ENCODE peak calls at places on chromosomes 13 and 19, in nine cellular contexts. One of them, this sample, is unnamed.

GRCh38 chr13:98014766-98015165 is 61.3 kb downstream of the IPO5 start:
- DNase-seq in bronchial epithelial cell: peak
- DNase-seq in left lung: no peak
- DNase-seq in stomach: no peak
- DNase-seq in fibroblast of the aortic adventitia: peak
- DNase-seq in IMR-90: peak
- DNase-seq in cardiac muscle cell: no peak
- DNase-seq in hepatocyte: no peak
- DNase-seq in fibroblast of mammary gland: peak
- DNase-seq in this sample: no peak

GRCh38 chr13:46909037-46909436 is 12.2 kb upstream of the HTR2A start:
- DNase-seq in IMR-90: no peak
- DNase-seq in bronchial epithelial cell: no peak
- DNase-seq in fibroblast of the aortic adventitia: peak
- DNase-seq in stomach: no peak
- DNase-seq in hepatocyte: no peak
- DNase-seq in cardiac muscle cell: no peak
- DNase-seq in fibroblast of mammary gland: no peak
- DNase-seq in left lung: no peak
- DNase-seq in this sample: no peak

GRCh38 chr13:113849546-113849945 is 14.3 kb downstream of the GAS6 start:
- DNase-seq in IMR-90: no peak
- DNase-seq in fibroblast of the aortic adventitia: no peak
- DNase-seq in hepatocyte: no peak
- DNase-seq in fibroblast of mammary gland: no peak
- DNase-seq in stomach: no peak
- DNase-seq in cardiac muscle cell: no peak
- DNase-seq in left lung: no peak
- DNase-seq in bronchial epithelial cell: peak
- DNase-seq in this sample: no peak

GRCh38 chr13:50714886-50715285 is 128.6 kb downstream of the DLEU7 start:
- DNase-seq in stomach: no peak
- DNase-seq in bronchial epithelial cell: no peak
- DNase-seq in hepatocyte: no peak
- DNase-seq in IMR-90: no peak
- DNase-seq in left lung: peak
- DNase-seq in fibroblast of the aortic adventitia: no peak
- DNase-seq in cardiac muscle cell: no peak
- DNase-seq in fibroblast of mammary gland: no peak
- DNase-seq in this sample: no peak

GRCh38 chr13:50617134-50617721 is 226.3 kb downstream of the DLEU7 start:
- DNase-seq in cardiac muscle cell: no peak
- DNase-seq in fibroblast of the aortic adventitia: peak
- DNase-seq in fibroblast of mammary gland: peak
- DNase-seq in bronchial epithelial cell: peak
- DNase-seq in left lung: no peak
- DNase-seq in stomach: no peak
- DNase-seq in hepatocyte: no peak
- DNase-seq in IMR-90: peak
- DNase-seq in this sample: peak

GRCh38 chr19:9995999-9996398 is 14.3 kb downstream of the COL5A3 start:
- DNase-seq in hepatocyte: no peak
- DNase-seq in left lung: no peak
- DNase-seq in fibroblast of the aortic adventitia: no peak
- DNase-seq in IMR-90: peak
- DNase-seq in fibroblast of mammary gland: no peak
- DNase-seq in bronchial epithelial cell: no peak
- DNase-seq in cardiac muscle cell: no peak
- DNase-seq in stomach: no peak
- DNase-seq in this sample: no peak

GRCh38 chr19:2627319-2627829 is 75.1 kb downstream of the GNG7 start:
- DNase-seq in bronchial epithelial cell: peak
- DNase-seq in left lung: peak
- DNase-seq in stomach: peak
- DNase-seq in fibroblast of mammary gland: peak
- DNase-seq in IMR-90: peak
- DNase-seq in fibroblast of the aortic adventitia: peak
- DNase-seq in hepatocyte: peak
- DNase-seq in cardiac muscle cell: no peak
- DNase-seq in this sample: peak

GRCh38 chr19:5118026-5118425 is 149.1 kb downstream of the KDM4B start:
- DNase-seq in hepatocyte: no peak
- DNase-seq in stomach: no peak
- DNase-seq in left lung: no peak
- DNase-seq in bronchial epithelial cell: no peak
- DNase-seq in fibroblast of mammary gland: no peak
- DNase-seq in fibroblast of the aortic adventitia: no peak
- DNase-seq in IMR-90: no peak
- DNase-seq in cardiac muscle cell: no peak
- DNase-seq in this sample: no peak

DNA sequence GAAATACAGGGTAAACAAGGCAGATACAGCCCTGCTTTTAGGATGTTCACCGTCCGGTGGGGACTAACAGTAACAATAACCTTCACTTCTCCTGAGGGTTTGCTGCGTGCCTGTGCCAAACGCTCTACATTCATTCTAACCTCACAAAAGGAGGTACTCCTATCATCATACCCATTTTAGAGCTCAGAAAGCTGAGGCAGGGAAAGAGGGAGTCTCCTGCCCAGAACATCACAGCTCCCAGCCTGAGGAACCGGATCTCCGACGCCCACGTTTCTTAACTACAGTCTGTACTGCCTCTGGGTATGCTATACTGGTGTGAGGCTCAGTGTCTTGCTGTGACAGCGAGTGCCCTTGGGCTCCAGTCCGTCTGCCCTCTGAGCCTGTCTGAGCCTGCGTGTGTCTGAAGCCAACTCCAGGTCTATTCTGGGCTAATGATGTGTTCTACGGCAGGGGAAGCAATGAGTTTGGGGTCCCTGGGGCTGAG is 5.1 kb downstream of the LIPE start:
- DNase-seq in cardiac muscle cell: no peak
- DNase-seq in IMR-90: no peak
- DNase-seq in fibroblast of the aortic adventitia: no peak
- DNase-seq in bronchial epithelial cell: peak
- DNase-seq in left lung: no peak
- DNase-seq in fibroblast of mammary gland: no peak
- DNase-seq in hepatocyte: no peak
- DNase-seq in stomach: no peak
- DNase-seq in this sample: no peak
- H3K4me3 ChIP-seq in cardiac muscle cell: peak
- H3K4me3 ChIP-seq in IMR-90: no peak
- H3K4me3 ChIP-seq in fibroblast of the aortic adventitia: no peak
- H3K4me3 ChIP-seq in bronchial epithelial cell: no peak
- H3K4me3 ChIP-seq in left lung: no peak
- H3K4me3 ChIP-seq in fibroblast of mammary gland: no peak
- H3K4me3 ChIP-seq in hepatocyte: no peak
- H3K4me3 ChIP-seq in stomach: no peak
- H3K4me3 ChIP-seq in this sample: peak

GRCh38 chr13:48749144-48749543 is 95.4 kb downstream of the CYSLTR2 start:
- DNase-seq in left lung: no peak
- DNase-seq in stomach: no peak
- DNase-seq in fibroblast of mammary gland: peak
- DNase-seq in IMR-90: peak
- DNase-seq in cardiac muscle cell: no peak
- DNase-seq in bronchial epithelial cell: peak
- DNase-seq in hepatocyte: peak
- DNase-seq in fibroblast of the aortic adventitia: peak
- DNase-seq in this sample: no peak

GRCh38 chr13:48748681-48749080 is 95.0 kb downstream of the CYSLTR2 start:
- DNase-seq in bronchial epithelial cell: no peak
- DNase-seq in cardiac muscle cell: no peak
- DNase-seq in fibroblast of the aortic adventitia: no peak
- DNase-seq in stomach: no peak
- DNase-seq in fibroblast of mammary gland: peak
- DNase-seq in hepatocyte: no peak
- DNase-seq in left lung: no peak
- DNase-seq in IMR-90: peak
- DNase-seq in this sample: no peak

GRCh38 chr13:48746816-48747215 is 93.1 kb downstream of the CYSLTR2 start:
- DNase-seq in cardiac muscle cell: no peak
- DNase-seq in bronchial epithelial cell: no peak
- DNase-seq in fibroblast of the aortic adventitia: peak
- DNase-seq in IMR-90: no peak
- DNase-seq in hepatocyte: no peak
- DNase-seq in left lung: no peak
- DNase-seq in stomach: no peak
- DNase-seq in fibroblast of mammary gland: no peak
- DNase-seq in this sample: no peak

GRCh38 chr13:48750588-48751383 is 97.1 kb downstream of the CYSLTR2 start:
- DNase-seq in bronchial epithelial cell: no peak
- DNase-seq in fibroblast of the aortic adventitia: peak
- DNase-seq in hepatocyte: no peak
- DNase-seq in cardiac muscle cell: no peak
- DNase-seq in stomach: no peak
- DNase-seq in fibroblast of mammary gland: peak
- DNase-seq in left lung: no peak
- DNase-seq in IMR-90: no peak
- DNase-seq in this sample: no peak

DNA sequence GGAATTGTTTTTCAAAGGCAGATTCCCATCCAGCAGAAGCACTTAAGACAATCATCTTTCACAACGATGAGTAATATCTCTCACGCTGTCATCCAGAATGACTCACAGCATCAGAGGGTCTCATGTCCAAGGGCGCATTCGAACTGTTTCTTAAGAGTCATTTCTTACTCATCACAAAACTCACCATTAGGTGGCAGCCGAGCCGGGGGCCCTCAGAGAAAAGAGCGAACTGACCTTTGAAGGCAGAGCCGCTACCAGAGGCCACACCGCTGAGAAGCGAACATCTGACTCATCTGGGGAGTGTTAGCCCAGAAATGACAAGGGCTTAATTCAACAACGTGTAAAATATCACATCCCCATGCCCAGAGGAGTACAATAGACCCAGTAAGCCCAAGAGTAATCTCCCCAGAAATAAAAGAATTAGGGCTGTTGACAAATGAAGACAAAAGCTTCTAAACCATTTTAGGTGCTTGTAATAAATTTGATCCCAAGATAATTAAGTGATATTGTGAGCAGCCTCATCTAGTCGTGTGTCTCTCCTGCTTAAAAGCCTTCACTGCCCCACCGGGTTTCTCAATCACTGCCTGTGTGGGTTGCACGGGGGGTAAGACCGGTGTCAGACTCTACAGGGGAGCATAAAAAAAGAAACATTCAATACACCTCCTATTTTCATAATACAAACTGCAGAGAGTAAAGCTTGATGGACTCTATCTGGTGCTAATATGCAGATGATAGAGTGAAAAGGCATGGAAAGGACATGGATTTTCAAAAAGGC is 96.2 kb downstream of the CYSLTR2 start:
- DNase-seq in fibroblast of mammary gland: peak
- DNase-seq in bronchial epithelial cell: peak
- DNase-seq in cardiac muscle cell: peak
- DNase-seq in fibroblast of the aortic adventitia: peak
- DNase-seq in IMR-90: peak
- DNase-seq in hepatocyte: peak
- DNase-seq in stomach: peak
- DNase-seq in left lung: peak
- DNase-seq in this sample: peak
- TF ChIP-seq CTCF in fibroblast of mammary gland: peak
- TF ChIP-seq CTCF in bronchial epithelial cell: peak
- TF ChIP-seq CTCF in cardiac muscle cell: peak
- TF ChIP-seq CTCF in fibroblast of the aortic adventitia: peak
- TF ChIP-seq CTCF in IMR-90: peak
- TF ChIP-seq CTCF in hepatocyte: peak
- TF ChIP-seq CTCF in stomach: peak
- TF ChIP-seq CTCF in left lung: peak
- TF ChIP-seq CTCF in this sample: peak

DNA sequence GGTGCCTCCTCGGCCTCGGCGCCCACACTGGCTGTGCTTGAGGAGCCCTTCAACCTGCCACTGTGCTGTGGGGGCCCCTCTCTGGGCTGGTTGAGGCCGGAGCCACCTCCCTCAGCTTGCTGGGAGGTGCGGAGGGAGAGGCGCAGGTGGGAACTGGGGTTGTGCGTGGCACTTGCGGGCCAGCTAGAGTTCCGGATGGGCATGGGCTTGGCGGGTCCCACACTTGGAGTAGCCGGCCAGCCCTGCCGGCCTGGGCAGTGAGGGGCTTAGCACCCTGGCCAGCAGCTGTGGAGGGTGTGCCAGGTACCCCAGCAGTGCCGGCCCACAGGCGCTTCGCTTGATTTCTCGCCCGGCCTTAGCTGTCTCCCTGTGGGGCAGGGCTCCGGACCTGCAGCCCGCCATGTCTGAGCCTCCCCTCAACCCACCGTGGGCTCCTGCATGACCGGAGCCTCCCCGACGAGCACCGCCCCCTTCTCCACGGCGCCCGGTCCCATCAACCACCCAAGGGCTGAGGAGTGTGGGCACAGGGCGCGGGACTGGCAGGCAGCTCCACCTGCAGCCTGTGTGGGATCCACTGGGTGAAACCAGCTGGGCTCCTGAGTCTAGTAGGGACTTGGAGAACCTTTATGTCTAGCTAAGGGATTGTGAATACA is 723.8 kb downstream of the DIAPH3 start:
- DNase-seq in bronchial epithelial cell: no peak
- DNase-seq in fibroblast of mammary gland: no peak
- DNase-seq in fibroblast of the aortic adventitia: no peak
- DNase-seq in cardiac muscle cell: no peak
- DNase-seq in stomach: no peak
- DNase-seq in IMR-90: no peak
- DNase-seq in hepatocyte: no peak
- DNase-seq in left lung: peak
- DNase-seq in this sample: no peak
- H3K4me3 ChIP-seq in bronchial epithelial cell: no peak
- H3K4me3 ChIP-seq in fibroblast of mammary gland: no peak
- H3K4me3 ChIP-seq in fibroblast of the aortic adventitia: no peak
- H3K4me3 ChIP-seq in cardiac muscle cell: no peak
- H3K4me3 ChIP-seq in stomach: no peak
- H3K4me3 ChIP-seq in IMR-90: no peak
- H3K4me3 ChIP-seq in hepatocyte: no peak
- H3K4me3 ChIP-seq in left lung: no peak
- H3K4me3 ChIP-seq in this sample: no peak

DNA sequence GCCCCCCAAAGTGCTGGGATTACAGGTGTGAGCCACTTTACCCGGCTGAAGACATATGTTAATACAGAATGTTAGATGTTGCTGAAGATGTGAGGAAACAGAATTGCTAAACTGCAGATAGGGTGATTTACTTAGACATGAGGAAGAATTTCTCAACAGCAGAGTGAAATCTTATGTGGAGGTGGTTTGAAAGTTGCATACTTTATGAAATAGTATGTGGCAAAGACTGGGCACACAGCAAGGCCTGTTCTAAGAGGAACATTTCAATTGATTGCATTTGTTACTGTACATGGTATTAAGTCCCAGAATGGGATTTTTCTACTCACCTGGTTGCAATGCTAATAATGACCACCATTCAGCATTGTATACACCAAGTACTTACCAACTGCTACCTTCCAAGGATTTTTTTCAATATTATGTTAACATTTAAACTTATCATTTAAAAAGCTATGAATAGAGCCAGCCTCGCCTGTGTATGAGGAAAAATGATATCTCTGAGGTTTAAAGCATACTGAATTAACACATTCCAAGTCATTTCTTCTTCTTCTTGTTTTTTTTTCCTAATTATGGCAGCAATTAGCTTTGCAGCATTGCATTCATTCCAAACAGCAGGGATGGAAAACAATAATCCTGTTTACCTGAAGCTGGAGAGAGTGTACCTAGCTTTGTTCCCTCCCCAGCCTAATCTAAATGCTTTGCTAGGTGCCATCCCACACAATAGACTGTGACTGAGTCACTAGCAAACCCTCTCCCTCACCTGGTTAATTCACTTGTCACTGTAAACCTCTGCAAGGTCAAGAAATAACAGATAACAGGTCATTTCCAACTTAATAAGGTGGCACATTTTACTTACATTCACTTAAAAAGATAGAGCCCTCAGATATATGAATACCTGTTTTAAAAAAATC is 19.4 kb upstream of the KLF5 start:
- DNase-seq in left lung: no peak
- DNase-seq in bronchial epithelial cell: no peak
- DNase-seq in IMR-90: no peak
- DNase-seq in stomach: no peak
- DNase-seq in fibroblast of mammary gland: no peak
- DNase-seq in cardiac muscle cell: no peak
- DNase-seq in hepatocyte: no peak
- DNase-seq in fibroblast of the aortic adventitia: no peak
- DNase-seq in this sample: no peak
- TF ChIP-seq CTCF in left lung: no peak
- TF ChIP-seq CTCF in bronchial epithelial cell: no peak
- TF ChIP-seq CTCF in IMR-90: no peak
- TF ChIP-seq CTCF in stomach: no peak
- TF ChIP-seq CTCF in fibroblast of mammary gland: no peak
- TF ChIP-seq CTCF in cardiac muscle cell: no peak
- TF ChIP-seq CTCF in hepatocyte: no peak
- TF ChIP-seq CTCF in fibroblast of the aortic adventitia: no peak
- TF ChIP-seq CTCF in this sample: no peak